ENCODE peak calls at places on chromosome 16, in ten cellular contexts. P, B, H, I, Q, Z, E, K, T and L are unnamed samples.

GRCh38 chr16:84086357-84086756 is 30.4 kb downstream of the MBTPS1 start:
- DNase-seq in P (no peak), B (no peak), H (peak; percentile 77), I (no peak), Q (no peak), Z (no peak), E (no peak), K (no peak), T (no peak), L (no peak)

GRCh38 chr16:57846078-57846697 is 43.9 kb upstream of the KIFC3 start:
- DNase-seq in P (no peak), B (no peak), H (no peak), I (no peak), Q (peak; percentile 62), Z (no peak), E (no peak), K (no peak), T (no peak), L (no peak)

GRCh38 chr16:57537596-57538234 is 1.3 kb upstream of the CCDC102A start:
- DNase-seq in P (peak; percentile 17), B (no peak), H (no peak), I (no peak), Q (no peak), Z (no peak), E (no peak), K (peak; percentile 58), T (no peak), L (no peak)

GRCh38 chr16:47872228-47872627 is 283.6 kb downstream of the ABCC12 start:
- DNase-seq in P (no peak), B (no peak), H (no peak), I (no peak), Q (no peak), Z (no peak), E (no peak), K (no peak), T (no peak), L (no peak)

GRCh38 chr16:85416267-85417109 is 196.6 kb upstream of the GSE1 start:
- DNase-seq in P (peak; percentile 90), B (peak; percentile 59), H (peak; percentile 60), I (peak; percentile 65), Q (peak; percentile 22), Z (peak; percentile 88), E (no peak), K (peak; percentile 83), T (peak; percentile 31), L (no peak)

GRCh38 chr16:46691720-46692119 is 2.3 kb downstream of the ORC6 start:
- DNase-seq in P (no peak), B (no peak), H (no peak), I (no peak), Q (no peak), Z (no peak), E (no peak), K (peak; percentile 29), T (peak; percentile 55), L (no peak)

GRCh38 chr16:70746708-70747424 is 54.1 kb downstream of the VAC14 start:
- DNase-seq in P (peak; percentile 89), B (peak; percentile 88), H (peak; percentile 50), I (no peak), Q (peak; percentile 68), Z (peak; percentile 85), E (peak; percentile 75), K (peak; percentile 10), T (peak; percentile 91), L (peak; percentile 91)

GRCh38 chr16:17360810-17361209 is 110.0 kb downstream of the XYLT1 start:
- DNase-seq in P (no peak), B (no peak), H (no peak), I (no peak), Q (no peak), Z (no peak), E (no peak), K (no peak), T (no peak), L (no peak)

GRCh38 chr16:54504372-54504771 is 217.8 kb upstream of the IRX3 start:
- DNase-seq in P (peak; percentile 43), B (peak; percentile 42), H (no peak), I (no peak), Q (no peak), Z (no peak), E (no peak), K (no peak), T (no peak), L (no peak)

GRCh38 chr16:29645699-29646187 is 17.3 kb upstream of the SPN start:
- DNase-seq in P (no peak), B (no peak), H (no peak), I (peak; percentile 56), Q (no peak), Z (no peak), E (no peak), K (peak; percentile 78), T (peak; percentile 23), L (no peak)

GRCh38 chr16:29644338-29644857 is 18.6 kb upstream of the SPN start:
- DNase-seq in P (no peak), B (no peak), H (no peak), I (peak; percentile 78), Q (no peak), Z (no peak), E (no peak), K (no peak), T (no peak), L (no peak)

GRCh38 chr16:29646947-29647346 is 16.1 kb upstream of the SPN start:
- DNase-seq in P (no peak), B (no peak), H (no peak), I (no peak), Q (no peak), Z (no peak), E (no peak), K (no peak), T (no peak), L (no peak)

GRCh38 chr16:29644973-29645698 is 17.9 kb upstream of the SPN start:
- DNase-seq in P (no peak), B (no peak), H (no peak), I (no peak), Q (no peak), Z (no peak), E (no peak), K (no peak), T (no peak), L (no peak)

DNA sequence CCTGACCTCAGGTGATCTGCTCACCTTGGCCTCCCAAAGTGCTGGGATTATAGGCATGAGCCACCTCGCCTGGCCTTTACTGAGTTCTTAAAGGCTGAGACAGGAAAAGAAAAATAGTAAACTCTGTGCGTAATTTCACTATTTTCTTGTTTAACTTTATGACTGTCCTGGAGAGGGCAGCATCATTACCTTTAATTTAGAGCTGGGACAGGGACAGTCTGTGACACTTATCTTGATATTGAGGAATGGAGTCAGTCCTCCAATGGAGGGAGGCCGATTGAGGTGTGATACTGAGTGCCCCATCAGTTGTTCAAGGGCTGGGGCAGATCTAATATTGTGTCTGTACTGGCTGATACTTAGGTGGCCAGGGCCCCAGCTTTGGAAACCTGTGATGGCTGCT is 21.5 kb upstream of the SPN start:
- DNase-seq in P (no peak), B (no peak), H (no peak), I (no peak), Q (no peak), Z (no peak), E (no peak), K (peak; percentile 48), T (no peak), L (no peak)
- TF ChIP-seq CTCF in P (no peak), B (no peak), H (no peak), I (peak; percentile 37), Q (no peak), Z (no peak), E (peak; percentile 3), K (peak; percentile 68), T (no peak), L (no peak)

GRCh38 chr16:23691483-23692189 is 12.9 kb downstream of the PLK1 start:
- DNase-seq in P (no peak), B (no peak), H (no peak), I (no peak), Q (no peak), Z (no peak), E (no peak), K (no peak), T (peak; percentile 35), L (no peak)

GRCh38 chr16:23689442-23690187 is 10.9 kb downstream of the PLK1 start:
- DNase-seq in P (no peak), B (no peak), H (no peak), I (no peak), Q (no peak), Z (no peak), E (no peak), K (no peak), T (no peak), L (no peak)

GRCh38 chr16:23692190-23692837 is 13.6 kb downstream of the PLK1 start:
- DNase-seq in P (no peak), B (no peak), H (no peak), I (no peak), Q (no peak), Z (no peak), E (no peak), K (no peak), T (no peak), L (no peak)

GRCh38 chr16:23687034-23687808 is 8.5 kb downstream of the PLK1 start:
- DNase-seq in P (no peak), B (no peak), H (no peak), I (no peak), Q (no peak), Z (no peak), E (no peak), K (no peak), T (no peak), L (no peak)

DNA sequence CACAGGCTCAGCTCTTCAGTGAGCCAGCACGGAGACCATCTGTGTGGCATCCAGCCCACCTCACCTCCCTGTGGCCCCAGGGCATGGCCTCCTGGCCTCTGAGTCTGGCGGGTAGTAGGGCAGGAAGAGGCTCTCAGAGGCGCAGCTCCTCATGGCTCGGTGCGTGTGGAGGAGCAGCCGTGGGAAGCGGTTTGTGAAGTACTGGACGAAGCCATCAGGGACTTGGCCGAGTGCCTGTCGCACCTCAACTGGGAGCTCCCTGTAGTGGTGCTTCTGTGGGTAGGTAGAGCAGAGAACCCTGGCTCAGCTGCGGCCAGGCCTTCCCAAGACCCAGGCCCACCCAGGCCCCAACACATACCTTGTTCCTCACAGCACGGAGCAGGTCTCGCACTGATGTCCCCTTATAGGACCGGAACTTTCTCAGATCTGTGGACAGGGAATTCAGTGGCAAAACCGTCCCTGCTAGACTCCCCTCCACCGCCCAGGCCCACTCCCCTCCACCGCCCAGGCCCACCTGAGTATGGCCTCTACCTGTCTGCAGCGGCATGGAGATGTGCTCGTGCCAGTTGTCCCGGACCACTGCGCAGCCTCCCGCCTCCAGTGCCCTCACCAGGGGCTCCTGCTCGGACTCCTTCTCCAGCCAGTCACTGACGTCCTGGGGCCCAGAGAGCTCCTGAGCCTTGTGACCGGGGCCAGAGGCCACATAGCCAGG is 12.2 kb downstream of the PLK1 start:
- DNase-seq in P (no peak), B (no peak), H (no peak), I (no peak), Q (no peak), Z (no peak), E (no peak), K (no peak), T (no peak), L (no peak)
- H3K36me3 ChIP-seq in P (peaks cover 6% of the 10 kb centered on the region), B (peaks cover 45% of the 10 kb centered on the region), H (peaks cover 52% of the 10 kb centered on the region), I (peaks cover 27% of the 10 kb centered on the region), Q (peaks cover 3% of the 10 kb centered on the region), Z (peaks cover 65% of the 10 kb centered on the region), E (peaks cover 37% of the 10 kb centered on the region), K (peaks cover 68% of the 10 kb centered on the region), T (peaks cover 46% of the 10 kb centered on the region), L (no peaks in the 10 kb centered on the region)

GRCh38 chr16:49596119-49596518 is 222.5 kb downstream of the C16orf78 start:
- DNase-seq in P (no peak), B (no peak), H (no peak), I (no peak), Q (peak; percentile 24), Z (peak; percentile 21), E (peak; percentile 59), K (no peak), T (peak; percentile 64), L (no peak)
- H3K4me3 ChIP-seq in P (no peak overlapping the region), B (no peak overlapping the region), H (peak overlapping the region; percentile 42), I (no peak overlapping the region), Q (peak overlapping the region; percentile 24), Z (peak overlapping the region; percentile 7), E (peak overlapping the region; percentile 22), K (no peak overlapping the region), T (no peak overlapping the region), L (no peak overlapping the region)

GRCh38 chr16:89170346-89171215 is 967 bp upstream of the CDH15 start:
- DNase-seq in P (peak; percentile 88), B (no peak), H (no peak), I (peak; percentile 41), Q (no peak), Z (peak; percentile 64), E (no peak), K (peak; percentile 53), T (no peak), L (no peak)
- TF ChIP-seq CTCF in P (no peak), B (no peak), H (no peak), I (no peak), Q (no peak), Z (no peak), E (no peak), K (peak; percentile 20), T (no peak), L (no peak)